ENCODE peak calls at places on chromosomes 13 and 19, in six cellular contexts. One of them, this sample, is unnamed.

GRCh38 chr19:55348317-55349034 is 6.0 kb downstream of the COX6B2 start:
- DNase-seq in kidney epithelial cell: no peak
- DNase-seq in uterus: no peak
- DNase-seq in CD8-positive, alpha-beta T cell: no peak
- DNase-seq in CD4-positive, alpha-beta T cell: no peak
- DNase-seq in AG04450: no peak
- DNase-seq in this sample: no peak

GRCh38 chr19:32041681-32042292 is 303.6 kb upstream of the ZNF507 start:
- DNase-seq in CD8-positive, alpha-beta T cell: no peak
- DNase-seq in AG04450: no peak
- DNase-seq in uterus: peak; percentile 46
- DNase-seq in CD4-positive, alpha-beta T cell: no peak
- DNase-seq in kidney epithelial cell: no peak
- DNase-seq in this sample: no peak

GRCh38 chr19:400976-401835 is 7.7 kb downstream of the C2CD4C start:
- DNase-seq in kidney epithelial cell: no peak
- DNase-seq in AG04450: no peak
- DNase-seq in uterus: peak; percentile 9
- DNase-seq in CD8-positive, alpha-beta T cell: no peak
- DNase-seq in CD4-positive, alpha-beta T cell: no peak
- DNase-seq in this sample: no peak

GRCh38 chr19:19817357-19817756 is 4.2 kb downstream of the ZNF506 start:
- DNase-seq in AG04450: no peak
- DNase-seq in CD8-positive, alpha-beta T cell: no peak
- DNase-seq in uterus: no peak
- DNase-seq in CD4-positive, alpha-beta T cell: peak; percentile 52
- DNase-seq in kidney epithelial cell: no peak
- DNase-seq in this sample: no peak

GRCh38 chr19:17755977-17756670 is 4.8 kb downstream of the FCHO1 start:
- DNase-seq in AG04450: no peak
- DNase-seq in kidney epithelial cell: no peak
- DNase-seq in CD4-positive, alpha-beta T cell: peak; percentile 35
- DNase-seq in uterus: no peak
- DNase-seq in CD8-positive, alpha-beta T cell: peak; percentile 61
- DNase-seq in this sample: peak; percentile 37

GRCh38 chr13:44574466-44574855 is 1.7 kb downstream of the TSC22D1 start:
- DNase-seq in CD4-positive, alpha-beta T cell: no peak
- DNase-seq in CD8-positive, alpha-beta T cell: no peak
- DNase-seq in uterus: no peak
- DNase-seq in kidney epithelial cell: no peak
- DNase-seq in AG04450: no peak
- DNase-seq in this sample: no peak

GRCh38 chr13:36608474-36608873 is 65.3 kb upstream of the SERTM1 start:
- DNase-seq in CD4-positive, alpha-beta T cell: no peak
- DNase-seq in CD8-positive, alpha-beta T cell: no peak
- DNase-seq in AG04450: no peak
- DNase-seq in kidney epithelial cell: no peak
- DNase-seq in uterus: no peak
- DNase-seq in this sample: no peak

GRCh38 chr19:16013181-16013850 is 63.0 kb upstream of the TPM4 start:
- DNase-seq in kidney epithelial cell: no peak
- DNase-seq in CD4-positive, alpha-beta T cell: no peak
- DNase-seq in uterus: no peak
- DNase-seq in AG04450: no peak
- DNase-seq in CD8-positive, alpha-beta T cell: no peak
- DNase-seq in this sample: no peak

GRCh38 chr13:20270163-20270865 is 38.2 kb upstream of the GJB6 start:
- DNase-seq in CD8-positive, alpha-beta T cell: no peak
- DNase-seq in CD4-positive, alpha-beta T cell: no peak
- DNase-seq in AG04450: no peak
- DNase-seq in uterus: no peak
- DNase-seq in kidney epithelial cell: no peak
- DNase-seq in this sample: no peak

GRCh38 chr13:45198041-45198440 is 2.8 kb downstream of the KCTD4 start:
- DNase-seq in kidney epithelial cell: no peak
- DNase-seq in CD4-positive, alpha-beta T cell: no peak
- DNase-seq in uterus: no peak
- DNase-seq in AG04450: no peak
- DNase-seq in CD8-positive, alpha-beta T cell: no peak
- DNase-seq in this sample: no peak

GRCh38 chr13:105979586-105979985 is 555.9 kb downstream of the EFNB2 start:
- DNase-seq in CD4-positive, alpha-beta T cell: no peak
- DNase-seq in uterus: no peak
- DNase-seq in kidney epithelial cell: no peak
- DNase-seq in AG04450: no peak
- DNase-seq in CD8-positive, alpha-beta T cell: no peak
- DNase-seq in this sample: no peak

GRCh38 chr19:58038688-58039204 is 4.9 kb downstream of the ZSCAN1 start:
- DNase-seq in kidney epithelial cell: no peak
- DNase-seq in AG04450: no peak
- DNase-seq in uterus: no peak
- DNase-seq in CD4-positive, alpha-beta T cell: no peak
- DNase-seq in CD8-positive, alpha-beta T cell: no peak
- DNase-seq in this sample: no peak

GRCh38 chr13:56528040-56528760 is 612.5 kb upstream of the PRR20A start:
- DNase-seq in uterus: no peak
- DNase-seq in AG04450: no peak
- DNase-seq in CD4-positive, alpha-beta T cell: no peak
- DNase-seq in kidney epithelial cell: no peak
- DNase-seq in CD8-positive, alpha-beta T cell: no peak
- DNase-seq in this sample: no peak

GRCh38 chr13:114033541-114034315 is 59.9 kb upstream of the C13orf46 start:
- DNase-seq in CD8-positive, alpha-beta T cell: no peak
- DNase-seq in uterus: no peak
- DNase-seq in AG04450: no peak
- DNase-seq in CD4-positive, alpha-beta T cell: no peak
- DNase-seq in kidney epithelial cell: no peak
- DNase-seq in this sample: no peak

GRCh38 chr13:112181336-112182051 is 114.5 kb downstream of the SOX1 start:
- DNase-seq in uterus: no peak
- DNase-seq in CD4-positive, alpha-beta T cell: no peak
- DNase-seq in AG04450: no peak
- DNase-seq in kidney epithelial cell: no peak
- DNase-seq in CD8-positive, alpha-beta T cell: peak; percentile 45
- DNase-seq in this sample: no peak